ENCODE peak calls at places on chromosomes 3 and 15, in eight cellular contexts. A, N, K, P, T, H, R and M are unnamed samples.

GRCh38 chr15:49370782-49371181 is 52.3 kb upstream of the FGF7 start:
- DNase-seq in A (peak), N (peak), K (no peak), P (no peak), T (no peak), H (peak), R (no peak), M (peak)

GRCh38 chr3:147191795-147192385 is 214.5 kb downstream of the ZIC4 start:
- DNase-seq in A (peak), N (peak), K (peak), P (peak), T (peak), H (peak), R (peak), M (peak)

GRCh38 chr3:83218383-83219200 is 1457.1 kb upstream of the GBE1 start:
- DNase-seq in A (no peak), N (no peak), K (no peak), P (no peak), T (peak), H (no peak), R (no peak), M (no peak)

GRCh38 chr3:58048301-58048700 is 40.1 kb downstream of the FLNB start:
- DNase-seq in A (peak), N (no peak), K (no peak), P (no peak), T (no peak), H (no peak), R (no peak), M (no peak)

GRCh38 chr3:50503504-50503903 is at the start of gene CACNA2D2:
- DNase-seq in A (no peak), N (peak), K (no peak), P (no peak), T (peak), H (peak), R (peak), M (peak)

GRCh38 chr3:68504185-68504584 is 428.2 kb downstream of the TAFA4 start:
- DNase-seq in A (no peak), N (no peak), K (no peak), P (no peak), T (no peak), H (no peak), R (no peak), M (no peak)

GRCh38 chr15:39834256-39834655 is 51.6 kb upstream of the FSIP1 start:
- DNase-seq in A (no peak), N (no peak), K (no peak), P (no peak), T (no peak), H (no peak), R (no peak), M (no peak)

GRCh38 chr15:42735382-42736165 is 1.4 kb downstream of the CDAN1 start:
- DNase-seq in A (no peak), N (no peak), K (no peak), P (no peak), T (no peak), H (no peak), R (no peak), M (no peak)

GRCh38 chr15:64634576-64635485 is 140.6 kb downstream of the RBPMS2 start:
- DNase-seq in A (peak), N (peak), K (peak), P (peak), T (peak), H (no peak), R (no peak), M (no peak)

GRCh38 chr3:10467204-10467603 is 38.2 kb downstream of the ATP2B2 start:
- DNase-seq in A (no peak), N (no peak), K (no peak), P (no peak), T (no peak), H (no peak), R (no peak), M (no peak)

GRCh38 chr3:155007729-155008128 is 72.4 kb upstream of the MME start:
- DNase-seq in A (no peak), N (no peak), K (no peak), P (no peak), T (no peak), H (no peak), R (no peak), M (no peak)

GRCh38 chr3:70064194-70064787 is 64.8 kb downstream of the SAMMSON start:
- DNase-seq in A (peak), N (peak), K (peak), P (peak), T (no peak), H (peak), R (peak), M (peak)

GRCh38 chr3:13034861-13035260 is 38.4 kb downstream of the IQSEC1 start:
- DNase-seq in A (no peak), N (no peak), K (no peak), P (no peak), T (no peak), H (no peak), R (no peak), M (no peak)

GRCh38 chr3:57556459-57557087 is 499 bp downstream of the PDE12 start:
- DNase-seq in A (no peak), N (no peak), K (no peak), P (no peak), T (peak), H (no peak), R (no peak), M (no peak)

GRCh38 chr15:88635343-88635742 is 3.5 kb upstream of the ISG20 start:
- DNase-seq in A (no peak), N (no peak), K (no peak), P (no peak), T (no peak), H (no peak), R (no peak), M (no peak)

GRCh38 chr3:10982782-10983181 is 9.8 kb upstream of the SLC6A1 start:
- DNase-seq in A (no peak), N (no peak), K (no peak), P (no peak), T (no peak), H (peak), R (no peak), M (no peak)

GRCh38 chr3:187878776-187879524 is 133.7 kb upstream of the BCL6 start:
- DNase-seq in A (no peak), N (no peak), K (no peak), P (no peak), T (no peak), H (no peak), R (no peak), M (no peak)

GRCh38 chr3:72533584-72534473 is 314.4 kb downstream of the SHQ1 start:
- DNase-seq in A (no peak), N (no peak), K (no peak), P (no peak), T (no peak), H (no peak), R (no peak), M (peak)

GRCh38 chr15:60345616-60346015 is 52.2 kb downstream of the ANXA2 start:
- DNase-seq in A (no peak), N (no peak), K (no peak), P (no peak), T (no peak), H (no peak), R (no peak), M (no peak)

GRCh38 chr3:98972155-98972554 is 70.7 kb upstream of the DCBLD2 start:
- DNase-seq in A (peak), N (peak), K (no peak), P (peak), T (no peak), H (peak), R (no peak), M (no peak)

GRCh38 chr3:102354818-102355515 is 79.8 kb upstream of the ZPLD1 start:
- DNase-seq in A (peak), N (peak), K (no peak), P (no peak), T (no peak), H (peak), R (no peak), M (peak)

GRCh38 chr3:29349049-29349448 is 68.2 kb downstream of the RBMS3 start:
- DNase-seq in A (no peak), N (no peak), K (no peak), P (no peak), T (no peak), H (no peak), R (no peak), M (no peak)

GRCh38 chr15:83092309-83092976 is 15.0 kb upstream of the TM6SF1 start:
- DNase-seq in A (peak), N (no peak), K (no peak), P (no peak), T (no peak), H (no peak), R (peak), M (peak)

GRCh38 chr3:119891944-119892721 is 110.2 kb downstream of the NR1I2 start:
- DNase-seq in A (peak), N (peak), K (peak), P (peak), T (peak), H (peak), R (peak), M (peak)

GRCh38 chr15:47184405-47185221 is 532.7 kb upstream of the SEMA6D start:
- DNase-seq in A (peak), N (no peak), K (no peak), P (no peak), T (peak), H (no peak), R (no peak), M (no peak)

GRCh38 chr3:107208100-107208499 is 169.1 kb upstream of the CCDC54 start:
- DNase-seq in A (peak), N (peak), K (no peak), P (no peak), T (no peak), H (peak), R (no peak), M (peak)

GRCh38 chr3:134445631-134446030 is 40.2 kb downstream of the ANAPC13 start:
- DNase-seq in A (peak), N (no peak), K (no peak), P (no peak), T (peak), H (no peak), R (no peak), M (no peak)

GRCh38 chr3:158765518-158766205 is 33.4 kb upstream of the RARRES1 start:
- DNase-seq in A (no peak), N (no peak), K (no peak), P (no peak), T (no peak), H (no peak), R (no peak), M (no peak)

GRCh38 chr15:96171271-96171739 is 159.2 kb upstream of the NR2F2 start:
- DNase-seq in A (no peak), N (peak), K (no peak), P (peak), T (no peak), H (no peak), R (no peak), M (no peak)
- TF ChIP-seq POLR2A in A (no peak), N (no peak), K (no peak), P (no peak), T (no peak), H (no peak), R (no peak), M (no peak)

GRCh38 chr3:36524560-36524959 is 144.3 kb downstream of the STAC start:
- DNase-seq in A (no peak), N (no peak), K (no peak), P (no peak), T (no peak), H (no peak), R (no peak), M (no peak)
- TF ChIP-seq CTCF in A (no peak), N (no peak), K (no peak), P (no peak), T (no peak), H (no peak), R (no peak), M (no peak)

GRCh38 chr15:44132057-44132456 is 63.0 kb downstream of the FRMD5 start:
- DNase-seq in A (no peak), N (no peak), K (no peak), P (no peak), T (no peak), H (no peak), R (no peak), M (no peak)

GRCh38 chr15:44136991-44137477 is 58.0 kb downstream of the FRMD5 start:
- DNase-seq in A (no peak), N (no peak), K (no peak), P (no peak), T (no peak), H (no peak), R (no peak), M (no peak)

DNA sequence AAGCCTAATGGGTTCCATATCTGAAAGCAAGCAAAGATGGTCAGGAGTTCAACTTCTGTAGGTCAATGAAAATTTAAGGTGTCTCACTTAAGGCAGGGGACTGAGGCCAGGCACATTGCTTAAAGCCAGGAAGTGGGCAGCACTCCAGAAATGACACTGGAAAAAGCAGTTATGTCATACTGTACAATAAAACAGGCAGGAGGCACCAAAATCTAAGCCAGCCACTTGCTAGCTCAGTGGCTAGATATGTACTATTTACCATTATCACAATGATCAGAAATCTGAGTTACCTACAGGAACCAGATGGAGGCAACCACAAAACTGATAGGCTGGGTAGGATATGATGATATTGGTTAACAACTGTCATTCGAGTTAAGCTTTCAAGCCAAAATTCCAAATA is 57.3 kb downstream of the FRMD5 start:
- DNase-seq in A (peak), N (no peak), K (no peak), P (no peak), T (no peak), H (no peak), R (no peak), M (no peak)
- TF ChIP-seq MAX in A (no peak), N (no peak), K (no peak), P (no peak), T (no peak), H (no peak), R (no peak), M (no peak)

DNA sequence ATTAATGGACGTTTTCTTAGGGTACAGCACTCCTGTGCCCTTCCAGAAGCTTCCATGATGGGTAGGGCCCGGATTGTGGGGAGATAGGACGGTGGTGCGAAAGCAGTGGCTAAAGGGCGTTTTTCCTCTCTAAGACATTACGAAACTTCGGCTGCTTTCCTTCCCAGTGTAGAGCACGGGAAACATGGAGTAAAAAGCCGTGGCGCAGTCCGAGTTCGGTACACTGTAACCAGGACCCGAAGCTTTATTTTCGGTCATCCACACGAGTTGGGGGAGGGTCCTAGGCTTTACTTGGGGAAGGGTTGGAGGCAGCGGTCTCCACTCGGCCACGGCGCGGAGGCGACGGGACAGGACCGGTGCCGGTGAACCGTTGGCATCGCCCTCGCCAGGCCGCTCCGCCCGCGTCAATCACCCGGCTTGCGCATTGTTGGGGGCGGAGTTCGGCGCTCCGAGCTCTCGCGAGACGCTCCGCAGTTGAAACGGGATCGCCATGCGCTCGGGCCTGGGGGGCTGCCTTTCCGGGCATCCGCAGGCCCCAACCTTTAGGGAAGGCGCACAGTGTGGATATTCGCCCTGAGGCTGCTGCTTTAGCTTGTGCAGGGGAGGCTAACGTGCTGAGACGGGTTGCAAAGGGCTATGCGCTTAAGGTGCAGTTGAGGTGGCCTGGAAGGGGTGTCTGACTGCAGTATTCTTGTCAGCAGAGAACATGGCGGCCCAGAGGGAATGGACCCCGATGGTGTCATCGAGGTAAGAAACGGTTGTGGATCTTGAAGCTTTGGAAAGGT is 546 bp downstream of the EIF4A2 start:
- DNase-seq in A (peak), N (peak), K (no peak), P (peak), T (peak), H (no peak), R (peak), M (peak)
- TF ChIP-seq POLR2A in A (peak), N (peak), K (peak), P (no peak), T (peak), H (no peak), R (no peak), M (no peak)

DNA sequence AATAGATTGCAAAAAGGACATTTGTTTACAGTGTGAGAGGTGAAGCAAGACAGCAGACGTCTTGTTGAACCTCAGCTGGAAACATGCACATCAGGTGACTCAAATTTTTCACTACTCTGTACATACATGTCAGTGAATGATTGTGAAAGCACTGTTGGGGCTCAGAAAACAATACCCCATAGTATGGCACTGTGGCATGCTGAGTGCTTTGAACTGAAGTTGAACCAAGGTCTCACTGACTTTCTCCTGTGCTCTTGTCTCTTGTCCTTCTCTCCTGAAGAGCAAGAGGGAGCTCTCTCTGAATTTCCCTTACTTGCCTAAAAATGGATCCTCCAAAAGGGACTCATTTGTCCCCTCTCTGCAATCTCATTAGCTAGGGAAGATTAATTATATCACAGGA is 24.5 kb upstream of the NEDD4 start:
- DNase-seq in A (no peak), N (no peak), K (no peak), P (peak), T (no peak), H (no peak), R (no peak), M (no peak)
- TF ChIP-seq CTCF in A (no peak), N (peak), K (no peak), P (peak), T (no peak), H (no peak), R (peak), M (peak)

DNA sequence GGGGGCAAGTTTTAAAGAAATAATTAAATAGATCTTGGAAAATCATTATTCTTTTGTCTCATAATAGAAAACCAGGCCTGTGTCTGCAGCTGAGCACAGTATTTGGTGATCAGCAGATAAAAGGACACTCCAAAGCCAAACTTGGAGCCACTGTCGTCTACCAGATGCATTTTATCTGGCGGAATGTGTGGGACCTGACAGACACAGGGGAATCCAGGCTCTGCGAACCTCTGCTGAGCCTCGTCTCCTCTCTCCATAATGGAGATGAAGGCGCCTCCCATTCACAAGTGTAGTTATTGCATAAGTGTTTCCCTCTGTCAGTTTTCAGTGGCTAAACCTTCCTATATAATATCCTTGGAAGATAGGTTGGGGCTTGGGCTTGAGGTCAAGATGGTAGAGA is 42.1 kb downstream of the EEFSEC start:
- DNase-seq in A (no peak), N (no peak), K (no peak), P (no peak), T (no peak), H (no peak), R (no peak), M (no peak)
- TF ChIP-seq MAX in A (no peak), N (no peak), K (no peak), P (no peak), T (no peak), H (no peak), R (no peak), M (no peak)

DNA sequence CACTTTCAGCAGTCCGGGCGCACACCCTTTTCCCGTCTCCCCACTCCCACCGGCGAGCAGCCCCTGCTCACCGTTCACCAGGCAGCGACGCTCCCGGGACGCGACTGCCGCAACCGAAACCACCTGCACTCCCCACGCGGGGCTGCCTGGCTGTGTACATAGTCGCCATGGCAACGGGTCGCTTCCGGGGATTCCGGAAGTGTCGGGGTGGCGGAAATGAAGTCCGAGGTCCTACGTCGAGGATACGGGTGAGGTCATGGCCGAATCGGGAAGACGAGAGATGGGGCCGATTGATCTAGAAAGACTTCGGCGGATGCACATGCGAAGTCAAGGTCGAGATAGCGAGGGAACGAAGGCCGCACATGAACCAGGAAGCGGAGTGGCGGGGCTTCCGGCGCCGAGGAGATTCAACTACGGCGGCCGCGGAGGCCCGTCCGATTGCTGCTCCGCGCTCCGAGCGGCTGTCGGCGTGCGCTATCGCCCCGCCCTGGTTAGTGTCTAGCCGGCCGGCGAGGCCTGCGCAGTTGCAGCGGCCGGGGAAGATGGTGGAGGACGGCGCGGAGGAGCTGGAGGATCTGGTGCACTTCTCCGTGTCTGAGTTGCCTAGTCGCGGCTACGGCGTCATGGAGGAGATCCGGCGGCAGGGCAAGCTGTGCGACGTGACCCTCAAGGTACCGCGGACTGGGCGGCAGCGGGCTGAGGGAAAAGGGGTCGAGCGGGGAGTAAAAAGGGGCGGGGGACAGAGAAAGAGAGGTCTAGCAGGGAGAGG is at the start of the genes KIF9 and KLHL18:
- DNase-seq in A (peak), N (peak), K (peak), P (peak), T (peak), H (peak), R (peak), M (peak)
- TF ChIP-seq POLR2A in A (peak), N (peak), K (peak), P (peak), T (peak), H (peak), R (peak), M (peak)

GRCh38 chr3:95511915-95512314 is 1302.5 kb upstream of the EPHA6 start:
- DNase-seq in A (no peak), N (no peak), K (no peak), P (no peak), T (no peak), H (no peak), R (no peak), M (no peak)
- TF ChIP-seq CTCF in A (no peak), N (no peak), K (no peak), P (no peak), T (no peak), H (no peak), R (no peak), M (no peak)

GRCh38 chr3:160464321-160464720 is 14.7 kb upstream of the TRIM59 start:
- DNase-seq in A (no peak), N (no peak), K (no peak), P (no peak), T (no peak), H (no peak), R (no peak), M (no peak)
- TF ChIP-seq MAX in A (no peak), N (no peak), K (no peak), P (no peak), T (no peak), H (no peak), R (no peak), M (no peak)